ENCODE peak calls at places on chromosomes 1 and 21, in six cellular contexts. R is astrocyte, I is choroid plexus epithelial cell, U is OCI-LY7, J is AG04450, T is psoas muscle. P is an unnamed sample.

GRCh38 chr1:228315945-228316588 is 90.6 kb downstream of the TRIM11 start:
- DNase-seq in R (no peak), I (no peak), U (no peak), J (no peak), T (peak; percentile 67), P (no peak)

GRCh38 chr1:30268923-30269666 is 454.3 kb downstream of the MATN1 start:
- DNase-seq in R (no peak), I (no peak), U (no peak), J (no peak), T (peak; percentile 26), P (no peak)

GRCh38 chr21:36704958-36705678 is 6.2 kb downstream of the SIM2 start:
- DNase-seq in R (no peak), I (no peak), U (no peak), J (no peak), T (no peak), P (no peak)

GRCh38 chr1:30888391-30888790 is 20.2 kb downstream of the SDC3 start:
- DNase-seq in R (peak; percentile 98), I (peak; percentile 96), U (no peak), J (peak; percentile 93), T (peak; percentile 58), P (peak; percentile 89)

GRCh38 chr1:7294636-7295035 is 476.5 kb upstream of the VAMP3 start:
- DNase-seq in R (no peak), I (no peak), U (no peak), J (no peak), T (no peak), P (no peak)

GRCh38 chr21:26320541-26320940 is 150.0 kb upstream of the APP start:
- DNase-seq in R (no peak), I (no peak), U (no peak), J (no peak), T (no peak), P (no peak)

GRCh38 chr1:29379438-29380073 is 143.2 kb downstream of the PTPRU start:
- DNase-seq in R (peak; percentile 6), I (peak; percentile 71), U (peak; percentile 44), J (no peak), T (no peak), P (no peak)

GRCh38 chr1:192539450-192540132 is 36.0 kb upstream of the RGS1 start:
- DNase-seq in R (peak; percentile 98), I (peak; percentile 97), U (no peak), J (peak; percentile 94), T (no peak), P (peak; percentile 77)

GRCh38 chr21:44461438-44462089 is 6.3 kb downstream of the LRRC3 start:
- DNase-seq in R (no peak), I (no peak), U (no peak), J (no peak), T (no peak), P (no peak)
- TF ChIP-seq CTCF in R (no peak), I (no peak), U (no peak), J (no peak), T (peak; percentile 29), P (no peak)

GRCh38 chr1:15325375-15326085 is 78.5 kb downstream of the FHAD1 start:
- DNase-seq in R (no peak), I (no peak), U (no peak), J (no peak), T (no peak), P (no peak)

GRCh38 chr1:15324867-15325335 is 77.9 kb downstream of the FHAD1 start:
- DNase-seq in R (no peak), I (no peak), U (no peak), J (no peak), T (no peak), P (no peak)

GRCh38 chr1:15322648-15323350 is 75.8 kb downstream of the FHAD1 start:
- DNase-seq in R (no peak), I (no peak), U (no peak), J (no peak), T (no peak), P (no peak)

GRCh38 chr1:15323351-15323988 is 76.4 kb downstream of the FHAD1 start:
- DNase-seq in R (peak; percentile 36), I (peak; percentile 85), U (peak; percentile 69), J (peak; percentile 65), T (peak; percentile 80), P (peak; percentile 74)

GRCh38 chr1:15323989-15324866 is 77.2 kb downstream of the FHAD1 start:
- DNase-seq in R (no peak), I (peak; percentile 24), U (no peak), J (no peak), T (no peak), P (no peak)
- H3K4me3 ChIP-seq in R (no peak overlapping the region), I (no peak overlapping the region), U (no peak overlapping the region), J (no peak overlapping the region), T (no peak overlapping the region), P (no peak overlapping the region)

DNA sequence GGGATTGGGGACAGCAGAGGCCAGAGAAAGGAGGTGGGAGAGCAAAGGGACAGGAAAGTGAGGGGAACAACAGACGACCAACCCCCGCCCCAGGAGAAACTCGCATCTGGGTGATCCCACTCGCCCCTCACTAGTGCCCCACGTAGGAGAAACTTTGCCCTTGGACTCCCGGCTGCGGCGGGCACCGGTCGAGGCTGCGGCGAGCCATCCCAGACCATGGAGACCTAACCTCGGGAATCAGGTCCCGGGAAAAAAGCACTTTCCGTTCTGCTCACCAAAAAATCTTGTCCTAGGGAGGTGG is 2.6 kb downstream of the GFI1 start:
- DNase-seq in R (no peak), I (no peak), U (no peak), J (no peak), T (no peak), P (no peak)
- TF ChIP-seq CTCF in R (no peak), I (no peak), U (no peak), J (no peak), T (no peak), P (no peak)

DNA sequence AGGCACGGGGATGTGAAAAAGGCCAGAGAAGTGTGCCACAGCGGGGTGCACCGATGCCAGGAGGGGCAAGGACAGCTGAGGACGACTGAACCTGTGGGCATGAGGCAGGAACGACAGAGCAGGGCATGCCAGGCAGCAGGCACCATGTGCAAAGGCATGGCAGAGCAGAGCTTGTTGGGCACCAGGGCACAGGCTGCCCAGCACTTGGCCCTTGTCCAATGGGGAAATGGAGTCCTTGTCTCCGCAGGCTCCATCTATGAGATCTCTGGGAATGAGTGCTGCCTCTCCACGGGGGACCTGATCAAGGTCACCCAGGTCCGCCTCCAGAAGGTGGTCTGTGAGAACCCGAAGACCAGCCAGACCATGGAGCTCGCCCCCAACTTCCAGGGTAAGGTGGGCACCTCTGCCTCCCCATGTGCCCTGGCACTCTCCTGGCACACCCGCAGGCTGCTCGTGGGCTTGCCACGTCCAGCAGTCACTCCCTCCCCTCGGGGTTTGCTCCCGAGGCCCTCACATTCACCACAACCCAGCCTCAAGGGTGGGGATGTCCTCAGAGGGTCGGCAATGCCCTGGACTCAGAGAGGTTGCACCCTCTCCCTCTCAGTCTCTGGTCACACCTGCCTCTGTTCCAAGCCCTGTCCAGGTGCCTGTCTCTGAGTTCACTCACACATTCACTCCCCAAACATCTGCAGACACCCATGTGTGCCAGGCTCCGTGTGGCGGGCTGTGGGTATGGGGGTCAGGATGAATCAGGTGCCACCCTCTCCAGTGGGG is 4.2 kb downstream of the THEMIS2 start:
- DNase-seq in R (no peak), I (no peak), U (no peak), J (no peak), T (no peak), P (no peak)
- H3K4me3 ChIP-seq in R (no peak overlapping the region), I (no peak overlapping the region), U (no peak overlapping the region), J (no peak overlapping the region), T (no peak overlapping the region), P (no peak overlapping the region)

DNA sequence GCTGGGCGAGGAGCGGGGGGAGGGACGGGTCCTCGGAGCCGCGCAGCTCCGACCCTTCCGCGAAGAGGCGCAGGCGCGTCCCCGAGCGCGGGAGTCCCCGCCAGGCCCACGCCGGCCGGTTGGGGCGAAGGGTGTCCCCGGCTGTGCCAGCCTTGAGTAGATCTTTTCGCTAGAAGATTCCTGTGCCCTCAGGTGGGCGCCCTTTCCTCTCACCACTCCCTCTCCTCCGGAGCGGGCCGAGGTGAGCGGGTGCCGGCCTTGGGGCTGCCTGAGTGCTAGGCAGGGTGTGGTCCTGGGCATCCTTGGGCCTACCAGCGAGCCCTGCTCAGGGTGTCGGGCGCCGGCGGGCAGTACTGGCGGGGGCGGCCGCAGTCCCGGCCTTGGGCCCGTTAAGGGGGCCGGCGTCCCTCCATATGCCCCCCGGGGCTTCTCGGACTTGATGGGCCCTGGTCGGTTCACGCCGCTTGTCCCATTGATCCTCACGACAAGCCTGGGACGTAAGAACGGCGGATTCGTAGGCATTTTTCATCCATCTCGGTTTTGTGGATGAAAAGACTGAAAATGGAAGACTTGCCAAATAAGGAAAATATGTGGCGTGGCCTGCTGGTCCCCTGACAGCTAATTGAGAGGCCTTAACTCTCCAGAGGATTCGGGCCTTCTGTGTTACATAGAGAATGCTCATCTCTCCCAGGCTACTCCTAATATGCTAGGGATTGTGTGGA is 712 bp downstream of the DEGS1 start:
- DNase-seq in R (peak; percentile 48), I (peak; percentile 70), U (peak; percentile 80), J (no peak), T (peak; percentile 78), P (peak; percentile 53)
- TF ChIP-seq CTCF in R (no peak), I (no peak), U (peak; percentile 52), J (no peak), T (no peak), P (no peak)

GRCh38 chr1:20508411-20508771 is 440 bp upstream of the MUL1 start:
- DNase-seq in R (no peak), I (no peak), U (no peak), J (no peak), T (no peak), P (no peak)
- H3K4me3 ChIP-seq in R (peak overlapping the region; percentile 89), I (peak overlapping the region; percentile 98), U (peak overlapping the region; percentile 97), J (peak overlapping the region; percentile 96), T (peak overlapping the region; percentile 79), P (peak overlapping the region; percentile 99)

DNA sequence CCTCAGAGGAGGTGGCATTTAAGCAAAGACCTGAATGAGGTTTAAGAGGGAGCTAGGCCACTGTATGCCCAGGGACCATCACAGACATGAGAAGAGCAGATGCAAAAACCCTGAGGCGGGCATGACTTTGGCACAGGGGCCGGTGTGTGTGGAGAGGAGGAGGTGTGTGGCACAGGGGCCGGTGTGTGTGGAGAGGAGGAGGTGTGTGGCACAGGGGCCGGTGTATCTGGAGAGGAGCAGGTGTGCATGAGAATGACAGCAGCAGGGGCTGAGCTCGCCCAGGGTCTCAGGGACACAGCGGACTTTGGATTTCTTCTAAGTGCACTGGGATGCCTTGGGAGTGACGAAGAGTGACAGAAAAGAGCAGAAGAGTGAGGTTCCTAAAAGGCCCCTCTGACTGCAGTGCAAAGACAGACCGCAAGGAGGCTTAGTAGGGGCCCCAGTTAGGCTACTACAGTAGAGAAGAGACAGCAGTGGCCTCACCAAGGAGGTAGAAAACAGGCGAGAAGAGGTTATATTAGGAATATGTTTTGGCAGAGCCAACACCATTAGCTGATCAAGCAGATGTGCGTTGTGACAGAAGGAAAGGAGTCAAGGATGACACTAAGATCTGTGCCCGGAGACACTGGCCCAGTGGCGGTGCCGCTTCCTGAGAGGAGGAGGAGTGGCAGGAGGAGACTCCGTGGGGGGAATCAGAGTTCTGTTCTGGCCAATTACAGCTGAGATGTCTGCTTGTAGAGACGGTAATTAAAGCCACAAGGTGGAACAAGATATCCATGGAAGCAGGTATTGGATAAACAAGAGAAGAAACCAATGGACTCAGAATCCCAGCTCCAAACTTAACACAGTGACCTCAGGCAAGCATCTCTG is 18.4 kb downstream of the ZBTB17 start:
- DNase-seq in R (no peak), I (peak; percentile 42), U (no peak), J (no peak), T (no peak), P (no peak)
- TF ChIP-seq CTCF in R (peak; percentile 37), I (peak; percentile 74), U (no peak), J (peak; percentile 39), T (no peak), P (peak; percentile 41)

GRCh38 chr21:19899645-19900044 is 1098.6 kb upstream of the NCAM2 start:
- DNase-seq in R (no peak), I (no peak), U (no peak), J (no peak), T (no peak), P (no peak)
- H3K4me3 ChIP-seq in R (no peak overlapping the region), I (no peak overlapping the region), U (no peak overlapping the region), J (no peak overlapping the region), T (no peak overlapping the region), P (no peak overlapping the region)

P was measured in foreskin fibroblast.